ENCODE peak calls at places on chromosomes 1 and 21, in seven cellular contexts. D, S, Q, C, Z, E and B are unnamed samples.

GRCh38 chr1:112618114-112618720 is 724 bp downstream of the ST7L start:
- DNase-seq in D (peak; percentile 50), S (no peak), Q (no peak), C (no peak), Z (peak; percentile 45), E (no peak), B (no peak)

GRCh38 chr1:168179411-168180147 is 817 bp downstream of the TIPRL start:
- DNase-seq in D (peak; percentile 31), S (no peak), Q (no peak), C (no peak), Z (peak; percentile 24), E (no peak), B (peak; percentile 9)

GRCh38 chr1:188642585-188643168 is 1813.9 kb downstream of the PLA2G4A start:
- DNase-seq in D (no peak), S (no peak), Q (no peak), C (no peak), Z (no peak), E (peak; percentile 62), B (no peak)

GRCh38 chr21:45073301-45074047 is 906 bp upstream of the ADARB1 start:
- DNase-seq in D (no peak), S (peak; percentile 68), Q (peak; percentile 37), C (no peak), Z (peak; percentile 55), E (peak; percentile 71), B (no peak)

GRCh38 chr1:233127157-233127556 is 168.4 kb downstream of the PCNX2 start:
- DNase-seq in D (peak; percentile 47), S (no peak), Q (no peak), C (no peak), Z (no peak), E (no peak), B (no peak)

GRCh38 chr1:31407029-31407626 is 5.9 kb upstream of the SERINC2 start:
- DNase-seq in D (no peak), S (no peak), Q (no peak), C (no peak), Z (no peak), E (no peak), B (no peak)

GRCh38 chr1:66728021-66728420 is 24.2 kb upstream of the DYNLT5 start:
- DNase-seq in D (peak; percentile 38), S (no peak), Q (no peak), C (no peak), Z (no peak), E (no peak), B (peak; percentile 38)

GRCh38 chr1:99648107-99648506 is 2.2 kb downstream of the PALMD start:
- DNase-seq in D (peak; percentile 68), S (peak; percentile 10), Q (peak; percentile 84), C (no peak), Z (no peak), E (peak; percentile 57), B (no peak)

GRCh38 chr1:157806431-157807149 is 13.3 kb downstream of the FCRL1 start:
- DNase-seq in D (no peak), S (no peak), Q (no peak), C (no peak), Z (no peak), E (no peak), B (no peak)

GRCh38 chr1:85550784-85551516 is 29.6 kb upstream of the CCN1 start:
- DNase-seq in D (no peak), S (no peak), Q (no peak), C (no peak), Z (no peak), E (no peak), B (peak; percentile 84)

GRCh38 chr1:25128168-25128621 is 104.1 kb downstream of the SYF2 start:
- DNase-seq in D (no peak), S (no peak), Q (no peak), C (no peak), Z (peak; percentile 75), E (no peak), B (no peak)

GRCh38 chr1:75732703-75733102 is 8.2 kb downstream of the ACADM start:
- DNase-seq in D (no peak), S (no peak), Q (no peak), C (no peak), Z (no peak), E (no peak), B (no peak)

GRCh38 chr1:116574581-116575291 is 3.9 kb upstream of the CD58 start:
- DNase-seq in D (peak; percentile 81), S (peak; percentile 77), Q (peak; percentile 72), C (no peak), Z (peak; percentile 81), E (no peak), B (peak; percentile 35)

GRCh38 chr1:37741662-37742061 is 23.3 kb downstream of the EPHA10 start:
- DNase-seq in D (no peak), S (no peak), Q (no peak), C (no peak), Z (no peak), E (no peak), B (no peak)

GRCh38 chr21:34073749-34074282 is 438 bp downstream of the MRPS6 start:
- DNase-seq in D (peak; percentile 41), S (peak; percentile 56), Q (peak; percentile 21), C (no peak), Z (peak; percentile 52), E (peak; percentile 79), B (no peak)

GRCh38 chr1:902023-902422 is 21.7 kb upstream of the SAMD11 start:
- DNase-seq in D (no peak), S (no peak), Q (no peak), C (peak; percentile 77), Z (peak; percentile 7), E (no peak), B (no peak)

GRCh38 chr1:24004132-24004531 is 24.0 kb upstream of the SRSF10 start:
- DNase-seq in D (no peak), S (no peak), Q (no peak), C (no peak), Z (no peak), E (no peak), B (no peak)

GRCh38 chr1:39405358-39405757 is 86.1 kb upstream of the BMP8A start:
- DNase-seq in D (no peak), S (no peak), Q (no peak), C (no peak), Z (no peak), E (no peak), B (no peak)

GRCh38 chr1:97501628-97502027 is 419.2 kb downstream of the DPYD start:
- DNase-seq in D (no peak), S (no peak), Q (no peak), C (no peak), Z (no peak), E (no peak), B (no peak)
- TF ChIP-seq CTCF in D (no peak), S (no peak), Q (no peak), C (no peak), Z (no peak), E (no peak), B (no peak)

DNA sequence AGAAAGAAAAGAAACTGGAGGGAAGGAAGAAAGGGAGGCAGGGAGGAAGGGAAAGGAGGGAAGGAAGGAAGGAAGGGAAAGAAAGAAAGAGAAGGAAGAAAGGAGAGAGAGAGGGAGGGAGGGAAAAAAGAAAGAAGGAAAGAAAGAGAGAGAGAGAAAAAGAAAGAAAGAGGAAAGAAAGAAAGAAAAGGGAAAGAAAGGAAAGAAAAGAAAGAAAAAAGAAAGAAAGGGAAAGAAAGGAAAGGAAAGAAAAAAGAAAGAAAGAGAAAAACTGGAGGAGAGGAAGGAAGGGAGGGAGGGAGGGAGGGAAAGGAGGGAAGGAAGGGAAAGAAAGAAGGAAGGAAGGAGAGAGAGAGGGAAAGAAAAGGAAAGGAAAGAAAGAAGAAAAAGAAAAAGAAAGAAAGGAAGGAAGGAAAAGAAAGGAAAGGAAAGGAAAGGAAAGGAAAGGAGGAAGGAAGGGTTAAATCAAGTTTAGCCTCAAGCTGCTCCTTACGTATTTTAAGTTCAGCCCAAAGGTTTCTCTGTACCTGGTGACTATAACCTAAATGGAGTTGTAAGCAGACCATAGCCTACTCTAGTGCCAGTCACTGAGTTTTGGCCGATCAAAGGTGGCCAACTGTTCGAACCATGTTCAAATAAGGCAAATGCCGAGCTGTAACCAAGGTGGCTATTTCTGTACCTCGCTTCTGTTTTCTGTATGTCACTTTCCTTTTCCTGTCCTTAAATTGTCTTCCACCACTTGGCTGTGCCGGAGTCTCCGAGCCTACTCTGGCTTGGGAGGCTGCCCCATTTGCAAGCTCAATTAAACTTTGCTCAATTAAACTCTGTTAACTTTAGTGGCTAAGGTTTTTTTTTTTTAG is 37.8 kb upstream of the TMPRSS2 start:
- DNase-seq in D (no peak), S (no peak), Q (no peak), C (no peak), Z (no peak), E (no peak), B (no peak)
- TF ChIP-seq CTCF in D (no peak), S (no peak), Q (no peak), C (no peak), Z (no peak), E (no peak), B (no peak)

GRCh38 chr1:8464987-8465386 is 147.1 kb downstream of the SLC45A1 start:
- DNase-seq in D (peak; percentile 60), S (no peak), Q (no peak), C (no peak), Z (no peak), E (no peak), B (no peak)
- TF ChIP-seq CTCF in D (no peak), S (no peak), Q (no peak), C (peak; percentile 48), Z (no peak), E (peak; percentile 31), B (no peak)

GRCh38 chr21:26845750-26846035 is 484 bp upstream of the ADAMTS1 start:
- DNase-seq in D (no peak), S (no peak), Q (no peak), C (no peak), Z (no peak), E (no peak), B (peak; percentile 8)

GRCh38 chr21:26847951-26848350 is 2.7 kb upstream of the ADAMTS1 start:
- DNase-seq in D (no peak), S (no peak), Q (no peak), C (no peak), Z (no peak), E (no peak), B (no peak)

GRCh38 chr21:26844258-26845065 is 747 bp downstream of the ADAMTS1 start:
- DNase-seq in D (peak; percentile 62), S (peak; percentile 71), Q (peak; percentile 27), C (no peak), Z (no peak), E (peak; percentile 74), B (peak; percentile 37)

GRCh38 chr21:26845066-26845749 is at the start of gene ADAMTS1:
- DNase-seq in D (peak; percentile 97), S (peak; percentile 91), Q (peak; percentile 79), C (peak; percentile 96), Z (peak; percentile 40), E (peak; percentile 88), B (peak; percentile 62)

DNA sequence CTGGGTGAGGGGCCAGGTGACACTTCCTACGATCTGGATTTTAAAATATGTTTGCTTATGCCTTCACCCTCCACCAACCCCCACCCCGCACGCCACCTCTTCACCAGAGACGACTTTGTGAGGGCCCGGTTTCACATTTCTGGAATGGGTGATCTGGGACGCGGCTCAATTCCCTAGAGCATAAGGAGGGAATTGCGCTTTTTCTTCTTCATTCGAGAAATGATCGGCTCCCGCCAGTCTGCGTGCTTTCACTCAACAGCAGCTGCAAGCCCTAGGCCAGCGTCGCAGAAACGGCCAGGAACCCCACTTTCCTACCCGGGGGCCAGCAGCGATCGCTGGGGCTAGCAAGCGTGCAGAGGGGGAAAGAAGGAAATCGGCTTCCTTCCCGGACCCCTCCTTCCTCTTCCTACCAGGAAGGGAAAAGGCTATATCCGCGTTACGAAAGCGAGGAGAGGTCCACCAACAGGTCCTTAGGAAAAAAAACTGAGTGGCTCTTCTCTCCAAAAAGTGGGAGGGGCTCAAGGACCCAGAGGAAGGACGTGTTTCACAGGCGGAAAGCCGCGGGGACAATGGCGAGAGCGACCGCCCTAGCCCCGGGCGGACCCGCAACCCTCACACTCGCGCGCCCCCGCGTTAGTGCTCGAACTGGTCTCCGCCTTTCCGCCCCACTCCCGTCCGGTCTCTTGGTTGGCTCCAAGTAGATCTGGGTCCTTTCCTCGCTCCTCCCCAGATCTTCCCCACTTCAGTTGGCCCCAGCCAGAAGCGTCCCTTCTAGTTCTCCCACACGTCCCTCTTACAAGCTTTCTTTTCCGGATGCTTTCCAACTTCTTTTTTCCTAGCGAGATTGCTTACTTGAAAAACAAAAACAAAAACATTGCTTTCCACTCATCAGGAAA is 1.1 kb upstream of the ADAMTS1 start:
- DNase-seq in D (peak; percentile 93), S (peak; percentile 78), Q (peak; percentile 77), C (peak; percentile 94), Z (no peak), E (peak; percentile 86), B (peak; percentile 47)
- TF ChIP-seq CTCF in D (peak; percentile 12), S (peak; percentile 43), Q (no peak), C (no peak), Z (no peak), E (peak; percentile 23), B (no peak)